ENCODE peak calls at places on chromosomes 1 and 21, in six cellular contexts. T is WTC11, X is left lung, D is K562, V is heart right ventricle, A is fibroblast of pulmonary artery. I is an unnamed sample.

GRCh38 chr1:37755290-37755689 is 9.6 kb downstream of the EPHA10 start:
- DNase-seq in T (no peak), X (no peak), D (no peak), V (no peak), A (no peak), I (no peak)

GRCh38 chr1:32321712-32322291 is 14.2 kb downstream of the MARCKSL1 start:
- DNase-seq in T (no peak), X (no peak), D (no peak), V (no peak), A (no peak), I (no peak)

GRCh38 chr21:15003463-15004135 is 61.2 kb downstream of the NRIP1 start:
- DNase-seq in T (peak), X (no peak), D (no peak), V (no peak), A (no peak), I (no peak)

GRCh38 chr21:31557956-31558838 is 101.3 kb upstream of the SOD1 start:
- DNase-seq in T (peak), X (no peak), D (no peak), V (no peak), A (peak), I (peak)

GRCh38 chr1:52119722-52120121 is 22.2 kb upstream of the ZFYVE9 start:
- DNase-seq in T (no peak), X (no peak), D (no peak), V (no peak), A (no peak), I (no peak)

GRCh38 chr1:199081739-199082138 is 442.9 kb downstream of the PTPRC start:
- DNase-seq in T (no peak), X (no peak), D (no peak), V (no peak), A (no peak), I (no peak)

GRCh38 chr1:210755991-210756669 is 377.8 kb downstream of the KCNH1 start:
- DNase-seq in T (no peak), X (no peak), D (no peak), V (no peak), A (no peak), I (no peak)

GRCh38 chr1:80367058-80367457 is 1360.5 kb upstream of the ADGRL4 start:
- DNase-seq in T (no peak), X (no peak), D (no peak), V (no peak), A (no peak), I (no peak)

GRCh38 chr1:40640314-40641076 is 25.0 kb downstream of the RIMS3 start:
- DNase-seq in T (no peak), X (no peak), D (no peak), V (no peak), A (no peak), I (no peak)

GRCh38 chr1:236394016-236394481 is at the start of gene EDARADD:
- DNase-seq in T (no peak), X (no peak), D (no peak), V (no peak), A (peak), I (no peak)

GRCh38 chr1:168932539-168932938 is 174.0 kb upstream of the ATP1B1 start:
- DNase-seq in T (no peak), X (no peak), D (no peak), V (no peak), A (peak), I (no peak)

DNA sequence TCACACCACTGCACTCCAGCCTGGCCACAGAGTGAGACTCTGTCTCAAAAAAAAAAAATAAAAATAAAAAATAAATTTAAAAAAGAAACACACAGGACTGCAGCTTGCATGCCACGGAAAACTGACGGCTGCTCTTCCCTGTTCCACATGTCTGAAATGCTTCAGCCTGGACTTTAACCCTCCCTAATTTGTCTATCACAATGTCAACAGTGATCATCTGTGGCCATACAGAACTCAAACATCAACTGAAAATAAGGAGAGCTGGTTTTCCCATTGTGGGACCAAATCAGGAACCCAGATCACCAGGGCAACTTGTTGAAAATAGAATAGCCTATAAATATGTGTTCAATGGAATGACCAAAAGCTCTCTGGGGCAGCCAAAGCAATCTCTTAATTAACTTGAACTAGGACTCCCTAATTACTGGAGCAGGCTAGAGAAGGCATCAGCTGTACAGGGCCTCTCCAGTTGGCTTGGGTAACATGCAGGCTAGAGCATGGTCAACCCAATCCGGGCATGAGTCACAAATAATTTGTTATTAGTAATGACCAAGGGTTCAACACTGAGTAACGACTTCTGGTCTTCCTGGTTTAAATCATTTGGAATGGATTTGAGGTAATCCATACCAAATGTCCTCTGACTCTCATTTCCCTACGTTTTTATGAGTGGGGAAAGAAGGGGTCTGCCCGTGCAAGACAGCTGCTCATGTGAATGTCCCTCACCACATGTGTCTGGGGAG is 62.7 kb upstream of the KAZN start:
- DNase-seq in T (no peak), X (no peak), D (no peak), V (no peak), A (no peak), I (no peak)
- TF ChIP-seq CTCF in T (no peak), X (no peak), D (no peak), V (no peak), A (no peak), I (no peak)

DNA sequence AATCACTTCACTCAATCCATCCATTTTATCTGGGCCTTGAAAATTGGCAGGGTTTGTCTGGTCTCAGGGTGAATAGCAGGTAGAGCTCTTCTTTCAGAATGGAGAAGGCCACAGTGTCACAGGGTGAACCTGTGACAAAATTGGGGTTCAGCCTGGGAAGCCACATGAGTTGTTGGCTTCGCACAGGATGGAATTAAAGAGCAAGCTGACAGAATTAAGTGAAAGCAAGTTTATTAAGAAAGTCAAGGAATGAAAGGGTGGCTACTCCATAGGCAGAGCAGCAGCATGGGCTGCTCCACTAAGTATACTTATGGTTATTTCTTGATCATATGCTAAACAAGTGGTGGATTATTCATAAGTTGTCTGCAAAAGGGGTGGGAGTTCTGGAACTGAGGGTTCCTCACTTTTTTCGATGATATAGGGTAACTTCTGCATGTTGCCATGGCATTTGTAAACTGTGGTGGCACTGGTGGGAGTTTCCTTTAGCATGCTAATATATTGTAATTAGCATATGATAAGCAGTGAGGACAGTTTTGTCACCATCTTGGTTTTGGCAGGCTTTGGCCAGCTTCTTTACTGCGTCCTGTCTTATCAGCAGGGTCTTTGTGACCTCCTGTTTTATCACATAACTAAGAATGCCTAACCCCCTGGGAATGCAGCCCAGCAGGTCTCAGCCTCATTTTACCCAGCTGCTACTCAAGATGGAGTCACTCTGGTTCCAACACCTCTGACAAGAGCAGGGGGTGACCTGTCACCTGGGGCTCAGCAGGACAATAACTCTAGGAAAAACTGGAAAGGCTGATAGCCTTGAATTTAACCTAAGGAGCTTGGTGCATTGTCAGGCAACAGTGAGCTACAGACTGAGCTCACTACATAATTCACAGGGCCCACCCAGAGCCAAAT is 5.1 kb downstream of the IFNAR2 start:
- DNase-seq in T (no peak), X (no peak), D (no peak), V (no peak), A (no peak), I (no peak)
- TF ChIP-seq CTCF in T (no peak), X (no peak), D (no peak), V (no peak), A (no peak), I (no peak)

GRCh38 chr1:160853756-160854155 is 8.9 kb downstream of the CD244 start:
- DNase-seq in T (no peak), X (no peak), D (no peak), V (no peak), A (no peak), I (no peak)

GRCh38 chr1:160858127-160858909 is 4.4 kb downstream of the CD244 start:
- DNase-seq in T (no peak), X (no peak), D (no peak), V (no peak), A (no peak), I (no peak)

GRCh38 chr1:160853014-160853413 is 9.7 kb downstream of the CD244 start:
- DNase-seq in T (no peak), X (no peak), D (no peak), V (no peak), A (no peak), I (no peak)

GRCh38 chr1:160859166-160859565 is 3.5 kb downstream of the CD244 start:
- DNase-seq in T (no peak), X (no peak), D (no peak), V (no peak), A (no peak), I (no peak)

GRCh38 chr1:160855181-160855981 is 7.3 kb downstream of the CD244 start:
- DNase-seq in T (no peak), X (no peak), D (no peak), V (no peak), A (no peak), I (no peak)
- TF ChIP-seq CTCF in T (no peak), X (no peak), D (no peak), V (no peak), A (no peak), I (no peak)

DNA sequence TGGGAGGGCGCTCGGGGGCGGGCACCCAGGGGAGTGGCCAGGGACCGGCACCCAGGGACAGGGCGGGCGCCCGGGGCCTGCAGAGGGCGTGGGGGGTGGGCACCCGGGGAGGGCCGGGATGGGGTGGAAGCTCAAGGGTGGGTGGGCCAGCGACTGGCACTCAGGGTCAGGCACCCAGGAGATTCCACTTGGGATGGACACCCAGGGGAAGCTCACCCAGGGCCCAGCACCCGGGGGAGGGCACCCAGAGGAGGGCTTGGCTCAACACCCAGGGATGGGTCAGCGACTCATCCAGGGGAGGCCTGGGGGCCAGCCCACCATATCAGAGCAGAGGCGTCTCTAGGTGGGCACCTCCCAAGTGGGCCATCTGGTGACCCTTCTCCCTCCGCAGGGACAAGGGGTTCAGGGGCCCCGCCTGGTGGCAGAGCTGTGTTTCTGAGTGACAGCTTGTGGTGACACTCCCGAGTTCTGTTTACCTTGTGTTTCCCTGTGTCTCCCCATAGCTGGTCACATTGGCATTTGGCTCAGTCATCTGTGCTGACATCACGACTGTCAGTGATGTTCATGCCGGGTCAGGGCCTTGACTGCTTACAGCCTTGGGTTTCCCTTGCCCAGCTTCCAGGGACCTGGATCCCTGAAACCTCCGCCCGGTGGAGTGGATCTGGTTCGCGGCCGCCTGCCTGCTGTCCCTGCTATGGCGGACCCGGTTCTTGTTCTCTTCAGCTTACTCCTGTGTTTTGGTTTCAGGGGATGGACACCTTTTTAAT is 749 bp downstream of the IBA57 start:
- DNase-seq in T (peak), X (peak), D (peak), V (peak), A (peak), I (peak)
- TF ChIP-seq CTCF in T (no peak), X (peak), D (peak), V (peak), A (peak), I (no peak)

GRCh38 chr1:162111572-162111971 is 42.1 kb downstream of the NOS1AP start:
- DNase-seq in T (no peak), X (no peak), D (no peak), V (no peak), A (no peak), I (no peak)

GRCh38 chr1:162110910-162111309 is 41.4 kb downstream of the NOS1AP start:
- DNase-seq in T (no peak), X (no peak), D (no peak), V (no peak), A (no peak), I (no peak)

GRCh38 chr1:162117039-162117816 is 47.7 kb downstream of the NOS1AP start:
- DNase-seq in T (no peak), X (no peak), D (no peak), V (no peak), A (no peak), I (no peak)

GRCh38 chr1:162118063-162118462 is 48.6 kb downstream of the NOS1AP start:
- DNase-seq in T (no peak), X (no peak), D (no peak), V (no peak), A (no peak), I (no peak)

GRCh38 chr1:162113419-162113818 is 43.9 kb downstream of the NOS1AP start:
- DNase-seq in T (no peak), X (no peak), D (no peak), V (no peak), A (no peak), I (no peak)
- TF ChIP-seq CTCF in T (no peak), X (no peak), D (no peak), V (no peak), A (no peak), I (no peak)

GRCh38 chr1:173870252-173871075 is 2.3 kb downstream of the ZBTB37 start:
- DNase-seq in T (no peak), X (no peak), D (peak), V (no peak), A (no peak), I (no peak)

GRCh38 chr1:173867141-173867752 is 542 bp downstream of the GAS5 start:
- DNase-seq in T (peak), X (peak), D (no peak), V (peak), A (no peak), I (peak)

GRCh38 chr1:173869108-173869359 is 854 bp downstream of the ZBTB37 start:
- DNase-seq in T (no peak), X (no peak), D (no peak), V (no peak), A (no peak), I (no peak)

GRCh38 chr1:173867753-173868265 is at the start of gene GAS5:
- DNase-seq in T (peak), X (peak), D (peak), V (peak), A (peak), I (peak)

DNA sequence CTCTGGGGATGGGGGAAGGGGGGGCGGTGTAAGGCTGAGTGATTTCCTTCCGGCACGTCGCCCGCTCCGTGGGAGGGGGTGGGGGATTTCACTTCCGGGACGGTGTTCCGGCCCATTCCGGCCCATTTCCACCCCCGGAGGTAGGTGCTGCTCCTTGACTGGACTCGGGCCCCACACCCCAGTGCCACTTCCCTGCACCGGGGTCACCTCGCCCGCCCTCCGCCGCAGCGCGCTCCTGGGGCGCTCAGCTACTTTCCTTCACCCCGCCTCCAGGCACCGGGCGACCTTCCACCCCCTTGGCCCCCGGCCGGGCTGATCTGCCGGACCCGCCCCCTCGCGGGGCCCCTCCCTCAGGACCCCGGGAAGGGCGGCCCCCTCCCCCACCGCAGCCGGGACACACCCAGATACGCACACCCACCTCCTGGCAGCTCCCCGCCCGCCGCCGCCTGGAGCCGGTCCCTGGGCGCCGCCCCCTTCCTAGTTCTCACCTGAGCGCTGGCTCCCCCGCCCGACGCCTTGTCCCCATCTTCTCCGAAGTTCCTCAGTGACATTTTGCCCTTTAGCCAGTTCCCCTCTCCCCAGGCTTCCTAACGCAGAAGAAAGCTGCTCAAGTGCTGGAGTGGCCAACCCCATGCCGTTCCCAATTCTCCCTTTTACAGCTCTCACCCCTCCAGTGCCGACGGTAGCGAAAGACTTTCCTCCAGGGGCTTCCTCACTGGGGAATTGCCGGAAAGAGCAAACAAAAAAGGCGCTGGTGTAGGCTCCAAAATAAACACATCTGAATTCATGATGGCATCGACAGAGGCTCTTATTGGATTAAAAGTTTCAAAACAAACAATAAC is at the start of gene ZBTB37:
- DNase-seq in T (peak), X (peak), D (peak), V (peak), A (peak), I (peak)
- TF ChIP-seq CTCF in T (no peak), X (no peak), D (no peak), V (no peak), A (no peak), I (no peak)

DNA sequence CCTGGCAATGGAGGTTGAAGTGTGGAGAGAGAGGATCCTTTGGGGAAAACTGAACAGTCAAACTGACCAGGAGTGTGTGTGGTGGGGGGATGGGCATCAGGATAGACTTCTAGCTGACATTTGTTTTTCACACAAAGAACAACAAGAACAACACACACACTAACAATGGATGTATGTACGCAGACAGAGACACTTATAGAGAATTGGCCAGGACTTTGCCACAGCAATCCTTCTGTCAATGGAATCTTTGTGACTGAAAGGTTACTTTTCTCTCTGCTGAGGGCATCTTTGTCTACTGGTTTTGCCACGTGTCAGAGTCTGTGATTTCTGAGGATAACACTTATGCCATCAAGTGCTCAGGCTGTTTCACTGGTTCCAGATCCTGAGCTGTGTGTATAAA is 12.4 kb upstream of the FCGR2A start:
- DNase-seq in T (no peak), X (no peak), D (no peak), V (no peak), A (no peak), I (no peak)
- TF ChIP-seq CTCF in T (no peak), X (no peak), D (no peak), V (no peak), A (no peak), I (no peak)

DNA sequence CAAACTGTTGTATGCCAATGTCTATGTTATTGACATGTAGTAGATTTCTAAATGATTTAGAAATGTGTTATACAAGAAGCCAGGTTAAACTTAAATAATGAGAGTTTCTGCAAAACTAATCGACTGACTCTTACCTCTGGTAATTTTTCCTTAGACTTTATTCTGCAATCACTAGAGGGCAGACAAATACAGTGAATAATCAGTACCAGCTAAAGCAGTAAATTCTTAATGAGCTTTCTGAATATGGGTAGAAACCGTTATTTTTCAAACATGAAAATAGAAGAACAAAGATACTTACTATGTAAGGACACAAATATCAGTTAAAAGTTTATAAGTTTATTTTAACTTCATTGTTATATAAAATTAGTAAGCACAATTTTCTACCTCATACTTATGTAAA is 97.9 kb upstream of the RGS1 start:
- DNase-seq in T (no peak), X (no peak), D (no peak), V (no peak), A (peak), I (no peak)
- TF ChIP-seq CTCF in T (no peak), X (peak), D (peak), V (peak), A (peak), I (no peak)

DNA sequence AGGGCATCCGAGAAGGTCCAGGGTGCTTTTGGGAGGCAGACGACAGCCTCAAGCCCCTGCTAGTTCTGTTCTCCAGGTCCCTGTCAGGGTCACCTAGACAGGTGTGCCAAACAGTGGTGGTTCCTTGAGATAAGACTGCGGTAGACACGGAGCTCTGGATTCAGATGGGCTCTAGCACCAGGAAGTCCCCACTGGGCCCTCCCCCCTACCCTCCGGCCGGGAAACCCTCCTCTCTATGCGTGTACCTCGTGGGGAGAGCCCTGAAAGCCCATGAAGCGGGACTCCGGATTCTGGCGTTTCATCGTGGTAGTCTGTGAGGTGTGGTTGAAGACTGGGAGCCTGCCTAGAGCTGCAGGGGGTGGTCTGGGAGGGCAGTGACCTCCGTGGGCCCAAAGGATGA is 2.1 kb upstream of the KCNA2 start:
- DNase-seq in T (no peak), X (no peak), D (no peak), V (no peak), A (no peak), I (no peak)
- TF ChIP-seq CTCF in T (no peak), X (no peak), D (no peak), V (no peak), A (no peak), I (no peak)

I was measured in endothelial cell.